ENCODE peak calls at places on chromosomes 4 and X, in seven cellular contexts. N is activated naive CD4-positive, alpha-beta T cell; L is kidney epithelial cell; F is NCI-H345; J is amniotic stem cell; R is stimulated activated CD8-positive, alpha-beta memory T cell treated with anti-CD3 and anti-CD28 coated beads, Interleukin-7, amount 100 ng/mL, for 24 hours; U is K562. O is an unnamed sample.
A peak's percentile ranks its signal among the peaks of the same experiment; 100 is the strongest.

GRCh38 chrX:72573158-72573511 is 492 bp upstream of the HDAC8 start:
- DNase-seq in N (no peak), J (no peak), F (no peak), L (no peak), R (no peak), U (peak; percentile 16), O (no peak)

GRCh38 chrX:41481264-41482109 is 34.3 kb downstream of the NYX start:
- DNase-seq in R (no peak), N (no peak), J (no peak), F (no peak), L (no peak), U (peak; percentile 66), O (no peak)

GRCh38 chrX:135194684-135195083 is 23.5 kb upstream of the CT55 start:
- DNase-seq in F (no peak), R (no peak), L (no peak), N (no peak), J (no peak), U (peak; percentile 38), O (no peak)

GRCh38 chr4:107870236-107870635 is 45.5 kb downstream of the SGMS2 start:
- DNase-seq in J (no peak), N (no peak), U (no peak), R (no peak), L (no peak), F (no peak), O (no peak)

GRCh38 chrX:150162141-150162540 is 201.0 kb upstream of the MAMLD1 start:
- DNase-seq in J (no peak), N (no peak), F (no peak), L (no peak), R (no peak), U (no peak), O (no peak)

GRCh38 chr4:15654556-15655222 is 468 bp downstream of the FBXL5 start:
- DNase-seq in L (no peak), U (no peak), J (no peak), F (peak; percentile 51), N (peak; percentile 18), R (peak; percentile 6), O (no peak)

GRCh38 chrX:139446832-139447231 is 83.7 kb upstream of the F9 start:
- DNase-seq in R (no peak), L (no peak), N (no peak), J (no peak), U (no peak), F (no peak), O (no peak)

GRCh38 chrX:140701480-140701879 is 8.1 kb upstream of the LINC00632 start:
- DNase-seq in F (peak; percentile 3), L (no peak), J (no peak), N (no peak), R (no peak), U (no peak), O (peak; percentile 28)

GRCh38 chrX:82087699-82088098 is 885.8 kb downstream of the SH3BGRL start:
- DNase-seq in U (no peak), L (no peak), N (no peak), J (no peak), F (no peak), R (no peak), O (peak; percentile 69)

GRCh38 chr4:78313754-78314120 is 237.8 kb upstream of the ANXA3 start:
- DNase-seq in J (no peak), R (no peak), L (no peak), F (no peak), U (no peak), N (no peak), O (no peak)

GRCh38 chrX:18158963-18159362 is 61.7 kb downstream of the BEND2 start:
- DNase-seq in F (no peak), N (no peak), U (no peak), L (no peak), J (no peak), R (no peak), O (no peak)

GRCh38 chr4:3524920-3525319 is 7.3 kb downstream of the LRPAP1 start:
- DNase-seq in U (no peak), R (no peak), J (no peak), L (no peak), N (no peak), F (no peak), O (no peak)

GRCh38 chr4:184689681-184690080 is 40.1 kb downstream of the PRIMPOL start:
- DNase-seq in J (no peak), N (no peak), L (no peak), R (no peak), F (no peak), U (no peak), O (no peak)

GRCh38 chr4:107740950-107741701 is 21.1 kb upstream of the PAPSS1 start:
- DNase-seq in R (no peak), F (no peak), J (no peak), N (no peak), U (no peak), L (no peak), O (no peak)

GRCh38 chr4:64718091-64718490 is 308.8 kb upstream of the TECRL start:
- DNase-seq in L (no peak), N (no peak), R (no peak), U (no peak), J (no peak), F (no peak), O (no peak)

GRCh38 chrX:15947648-15948317 is 93.2 kb upstream of the AP1S2 start:
- DNase-seq in N (no peak), R (no peak), U (peak; percentile 8), F (no peak), L (no peak), J (no peak), O (no peak)

GRCh38 chrX:850471-850916 is 219.9 kb downstream of the SHOX start:
- DNase-seq in J (no peak), R (no peak), F (no peak), L (no peak), U (no peak), N (no peak), O (no peak)

GRCh38 chrX:119398587-119398973 is 556 bp upstream of the SLC25A43 start:
- DNase-seq in N (no peak), L (no peak), R (no peak), U (no peak), J (no peak), F (no peak), O (no peak)

GRCh38 chr4:148539387-148539786 is 97.2 kb upstream of the NR3C2 start:
- DNase-seq in N (no peak), J (no peak), F (no peak), U (no peak), R (no peak), L (no peak), O (no peak)

GRCh38 chrX:123960956-123961267 is 594 bp upstream of the STAG2 start:
- DNase-seq in J (no peak), F (no peak), L (no peak), N (no peak), U (no peak), R (no peak), O (no peak)

O was measured in NCI-H748 treated with DMSO at 0.1 percent for 48 hours.